ENCODE peak calls at places on chromosomes 13 and 19, in eight cellular contexts. O is stimulated activated CD4-positive, alpha-beta T cell treated with anti-CD3 and anti-CD28 coated beads, Interleukin-4, amount 100 ng/mL, for 1 hour; T is amygdala; P is putamen; C is AG20443; L is esophagus muscularis mucosa; Q is WTC11; E is RPMI8226. F is an unnamed sample.

GRCh38 chr19:11242864-11243797 is 3.7 kb downstream of the ANGPTL8 start:
- DNase-seq in O (peak), T (peak), P (peak), C (peak), L (peak), Q (peak), E (peak), F (peak)

GRCh38 chr13:42270857-42271215 is 1.1 kb upstream of the AKAP11 start:
- DNase-seq in O (no peak), T (no peak), P (no peak), C (no peak), L (no peak), Q (no peak), E (no peak), F (no peak)

GRCh38 chr19:54463531-54464043 is at the start of gene LENG9:
- DNase-seq in O (peak), T (peak), P (peak), C (peak), L (peak), Q (peak), E (peak), F (peak)

GRCh38 chr19:38023245-38023644 is 116.2 kb downstream of the SIPA1L3 start:
- DNase-seq in O (no peak), T (no peak), P (no peak), C (no peak), L (no peak), Q (no peak), E (no peak), F (no peak)

GRCh38 chr19:11204076-11204602 is 6.8 kb upstream of the KANK2 start:
- DNase-seq in O (no peak), T (no peak), P (no peak), C (no peak), L (no peak), Q (no peak), E (no peak), F (no peak)

GRCh38 chr13:89407357-89407756 is 1736.2 kb downstream of the SLITRK5 start:
- DNase-seq in O (no peak), T (no peak), P (no peak), C (no peak), L (no peak), Q (no peak), E (no peak), F (no peak)

GRCh38 chr13:44198826-44199225 is 174.8 kb upstream of the SERP2 start:
- DNase-seq in O (no peak), T (no peak), P (no peak), C (no peak), L (no peak), Q (no peak), E (no peak), F (no peak)

GRCh38 chr13:85828094-85828684 is 29.0 kb upstream of the SLITRK6 start:
- DNase-seq in O (no peak), T (no peak), P (peak), C (peak), L (no peak), Q (no peak), E (peak), F (no peak)

GRCh38 chr13:44266305-44266704 is 107.3 kb upstream of the SERP2 start:
- DNase-seq in O (no peak), T (no peak), P (no peak), C (no peak), L (no peak), Q (no peak), E (no peak), F (no peak)

GRCh38 chr13:100439247-100439955 is 149.2 kb downstream of the GGACT start:
- DNase-seq in O (no peak), T (no peak), P (no peak), C (no peak), L (peak), Q (peak), E (no peak), F (no peak)

GRCh38 chr13:110984798-110985197 is 69.9 kb upstream of the ANKRD10 start:
- DNase-seq in O (no peak), T (no peak), P (no peak), C (no peak), L (no peak), Q (no peak), E (no peak), F (no peak)